ENCODE peak calls at places on chromosomes 1 and 21, in four cellular contexts. P is K562, K is mesendoderm, Q is IMR-90. Z is an unnamed sample.

GRCh38 chr1:207698822-207699483 is 52.9 kb upstream of the CD46 start:
- DNase-seq in Q (peak; percentile 56), K (peak; percentile 86), P (peak; percentile 87), Z (peak; percentile 54)

GRCh38 chr1:112406771-112407170 is 10.8 kb downstream of the CTTNBP2NL start:
- DNase-seq in Q (no peak), P (no peak), K (no peak), Z (no peak)

GRCh38 chr1:42145190-42145716 is 8.0 kb upstream of the GUCA2B start:
- DNase-seq in P (no peak), Q (no peak), K (no peak), Z (no peak)

GRCh38 chr1:33986389-33987095 is 122.7 kb downstream of the HMGB4 start:
- DNase-seq in Q (peak; percentile 7), P (no peak), K (no peak), Z (peak; percentile 19)

GRCh38 chr1:28369518-28370219 is at the start of gene PHACTR4:
- DNase-seq in Q (peak; percentile 91), P (peak; percentile 99), K (peak; percentile 98), Z (peak; percentile 94)

GRCh38 chr1:201361652-201362504 is 15.6 kb downstream of the TNNT2 start:
- DNase-seq in Q (peak; percentile 28), P (peak; percentile 66), K (peak; percentile 78), Z (peak; percentile 38)

GRCh38 chr1:101993703-101994102 is 3.0 kb downstream of the OLFM3 start:
- DNase-seq in Q (no peak), K (peak; percentile 13), P (no peak), Z (no peak)

GRCh38 chr1:156146006-156146748 is 7.2 kb upstream of the SEMA4A start:
- DNase-seq in P (peak; percentile 80), K (peak; percentile 87), Q (peak; percentile 94), Z (no peak)

GRCh38 chr1:198258491-198258890 is 101.7 kb downstream of the NEK7 start:
- DNase-seq in K (no peak), P (no peak), Q (peak; percentile 87), Z (no peak)

GRCh38 chr1:13407811-13408210 is 2.4 kb upstream of the PRAMEF20 start:
- DNase-seq in P (no peak), Q (no peak), K (no peak), Z (no peak)

GRCh38 chr1:218365600-218365999 is 20.5 kb downstream of the TGFB2 start:
- DNase-seq in Q (no peak), P (no peak), K (no peak), Z (no peak)

GRCh38 chr1:66685265-66685664 is 67.0 kb upstream of the DYNLT5 start:
- DNase-seq in Q (no peak), P (no peak), K (no peak), Z (no peak)

GRCh38 chr1:237042892-237043576 is 1.1 kb downstream of the RYR2 start:
- DNase-seq in Q (no peak), K (no peak), P (no peak), Z (no peak)

GRCh38 chr21:19489930-19490329 is 1086.3 kb upstream of the TMPRSS15 start:
- DNase-seq in Q (no peak), K (peak; percentile 82), P (peak; percentile 27), Z (no peak)

GRCh38 chr1:220884109-220884980 is 5.1 kb downstream of the HLX start:
- DNase-seq in P (no peak), K (peak; percentile 90), Q (no peak), Z (no peak)

GRCh38 chr1:1966086-1966740 is 37.4 kb downstream of the CFAP74 start:
- DNase-seq in P (no peak), K (no peak), Q (no peak), Z (no peak)

GRCh38 chr1:164510435-164510834 is 48.5 kb upstream of the PBX1 start:
- DNase-seq in P (no peak), Q (peak; percentile 33), K (peak; percentile 37), Z (no peak)

GRCh38 chr1:91872560-91873081 is 13.3 kb downstream of the TGFBR3 start:
- DNase-seq in P (peak; percentile 36), K (no peak), Q (no peak), Z (no peak)

DNA sequence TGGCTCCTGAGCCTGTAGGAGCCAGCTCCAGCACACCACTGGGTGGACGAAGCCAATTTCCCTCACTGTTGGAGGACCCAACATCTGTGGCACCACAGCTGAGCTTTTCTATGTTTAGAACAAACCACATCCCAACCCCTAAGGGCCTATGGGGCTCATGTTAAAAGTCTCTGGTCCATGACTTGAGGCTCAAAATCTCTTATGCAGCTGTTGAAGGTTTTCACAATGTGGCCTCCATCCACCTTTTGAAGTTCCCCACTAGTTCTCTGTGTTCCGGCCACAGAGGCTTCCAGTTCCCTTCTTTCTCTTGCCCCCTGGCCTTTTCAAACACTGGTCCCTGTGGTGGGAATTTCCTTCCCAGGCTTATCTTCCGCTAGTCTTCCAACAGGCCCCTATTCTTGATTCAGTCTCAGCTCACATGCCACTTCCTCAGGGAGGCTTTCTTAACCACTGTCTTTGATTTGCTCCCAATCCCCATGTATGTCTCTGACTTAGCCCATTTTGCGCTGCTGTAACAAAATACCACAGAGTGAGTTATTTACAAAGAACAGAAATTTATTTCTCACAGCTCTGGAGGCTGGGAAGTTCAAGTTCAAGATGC is 4.0 kb upstream of the IFNLR1 start:
- DNase-seq in Q (no peak), P (no peak), K (no peak), Z (no peak)
- H3K9ac ChIP-seq in Q (no peak overlapping the region), P (no peak overlapping the region), K (no peak overlapping the region), Z (no peak overlapping the region)

GRCh38 chr1:209689484-209689883 is 14.3 kb downstream of the G0S2 start:
- DNase-seq in P (peak; percentile 54), K (no peak), Q (no peak), Z (peak; percentile 67)

GRCh38 chr1:209696673-209697072 is 8.0 kb upstream of the HSD11B1 start:
- DNase-seq in P (no peak), Q (no peak), K (no peak), Z (no peak)

GRCh38 chr1:209692745-209693504 is 11.7 kb upstream of the HSD11B1 start:
- DNase-seq in P (peak; percentile 85), Q (peak; percentile 83), K (peak; percentile 77), Z (peak; percentile 89)

GRCh38 chr1:209688746-209689234 is 13.6 kb downstream of the G0S2 start:
- DNase-seq in K (no peak), P (peak; percentile 13), Q (peak; percentile 52), Z (no peak)

DNA sequence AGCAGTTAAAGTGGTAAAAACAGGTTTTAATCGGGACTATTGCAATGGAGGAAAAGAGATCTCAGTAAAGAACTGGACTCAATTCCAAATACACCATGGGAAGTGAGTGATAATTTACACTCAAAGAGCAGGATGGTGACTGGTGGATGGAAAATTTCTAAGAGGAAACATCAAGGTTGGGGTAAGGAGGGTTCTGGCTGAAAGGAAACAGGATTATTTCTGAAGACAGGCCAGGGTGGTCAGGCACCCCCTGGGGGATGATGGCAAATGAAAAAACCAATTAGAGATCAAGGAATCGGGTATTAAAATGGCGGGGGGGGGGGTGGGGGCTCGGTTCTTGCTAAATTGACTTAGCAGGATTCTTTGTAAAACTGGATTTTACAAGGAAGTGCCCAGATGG is 12.3 kb upstream of the HSD11B1 start:
- DNase-seq in Q (no peak), P (no peak), K (no peak), Z (no peak)
- H3K9ac ChIP-seq in Q (no peak overlapping the region), P (no peak overlapping the region), K (no peak overlapping the region), Z (no peak overlapping the region)

GRCh38 chr1:245600658-245601057 is 445.9 kb downstream of the KIF26B start:
- DNase-seq in K (no peak), P (no peak), Q (no peak), Z (no peak)
- H3K9ac ChIP-seq in K (no peak overlapping the region), P (no peak overlapping the region), Q (no peak overlapping the region), Z (no peak overlapping the region)

GRCh38 chr1:240244968-240245628 is 153.4 kb downstream of the FMN2 start:
- DNase-seq in K (no peak), P (no peak), Q (peak; percentile 90), Z (no peak)
- H3K9ac ChIP-seq in K (no peak overlapping the region), P (no peak overlapping the region), Q (peak overlapping the region; percentile 73), Z (no peak overlapping the region)

GRCh38 chr1:50983403-50983802 is 13.4 kb downstream of the CDKN2C start:
- DNase-seq in P (no peak), Q (no peak), K (no peak), Z (no peak)

GRCh38 chr1:50979964-50980363 is 9.9 kb downstream of the CDKN2C start:
- DNase-seq in K (no peak), Q (no peak), P (no peak), Z (no peak)

GRCh38 chr1:50978852-50979781 is 9.1 kb downstream of the CDKN2C start:
- DNase-seq in Q (no peak), K (peak; percentile 22), P (peak; percentile 80), Z (peak; percentile 46)

GRCh38 chr1:50980505-50980904 is 10.5 kb downstream of the CDKN2C start:
- DNase-seq in K (no peak), Q (no peak), P (no peak), Z (no peak)

DNA sequence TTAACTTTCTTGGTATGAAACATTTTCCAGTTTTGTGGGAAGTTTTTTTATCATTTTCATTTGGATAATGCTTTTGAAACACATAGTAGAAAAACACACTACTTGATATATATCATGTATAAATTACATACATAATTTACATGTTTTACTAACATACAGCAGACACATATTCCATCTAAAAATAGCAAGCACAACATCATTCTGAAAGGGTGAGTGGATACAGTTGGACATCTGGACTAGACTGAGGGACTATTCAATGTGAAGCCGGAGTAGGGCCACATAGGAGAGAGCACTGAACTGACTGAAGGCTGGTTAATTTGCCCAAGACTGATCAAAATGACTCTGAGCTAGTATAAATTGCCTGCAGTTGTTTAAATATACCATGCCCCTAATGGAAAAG is 11.7 kb downstream of the CDKN2C start:
- DNase-seq in K (no peak), P (peak; percentile 53), Q (no peak), Z (no peak)
- H3K9ac ChIP-seq in K (no peak overlapping the region), P (no peak overlapping the region), Q (no peak overlapping the region), Z (no peak overlapping the region)